ENCODE peak calls at places on chromosomes 3 and 15, in eight cellular contexts. One of them, this sample, is unnamed.

GRCh38 chr3:17074559-17074958 is 189.8 kb downstream of the PLCL2 start:
- DNase-seq in adrenal gland: no peak
- DNase-seq in AG09309: no peak
- DNase-seq in stimulated activated CD4-positive, alpha-beta T cell treated with anti-CD3 and anti-CD28 coated beads, Interleukin-12 subunit alpha, Interleukin-12 subunit beta, amount 100 ng/mL, for 4 hours: no peak
- DNase-seq in WTC11: no peak
- DNase-seq in HTR-8/SVneo: no peak
- DNase-seq in HEK293T: no peak
- DNase-seq in central memory CD4-positive, alpha-beta T cell: peak
- DNase-seq in this sample: peak

GRCh38 chr3:105322570-105323273 is 44.0 kb upstream of the ALCAM start:
- DNase-seq in adrenal gland: no peak
- DNase-seq in AG09309: no peak
- DNase-seq in stimulated activated CD4-positive, alpha-beta T cell treated with anti-CD3 and anti-CD28 coated beads, Interleukin-12 subunit alpha, Interleukin-12 subunit beta, amount 100 ng/mL, for 4 hours: no peak
- DNase-seq in WTC11: no peak
- DNase-seq in HTR-8/SVneo: no peak
- DNase-seq in HEK293T: no peak
- DNase-seq in central memory CD4-positive, alpha-beta T cell: no peak
- DNase-seq in this sample: no peak

GRCh38 chr3:93969443-93969842 is 4.3 kb downstream of the PROS1 start:
- DNase-seq in adrenal gland: no peak
- DNase-seq in AG09309: no peak
- DNase-seq in stimulated activated CD4-positive, alpha-beta T cell treated with anti-CD3 and anti-CD28 coated beads, Interleukin-12 subunit alpha, Interleukin-12 subunit beta, amount 100 ng/mL, for 4 hours: no peak
- DNase-seq in WTC11: no peak
- DNase-seq in HTR-8/SVneo: peak
- DNase-seq in HEK293T: no peak
- DNase-seq in central memory CD4-positive, alpha-beta T cell: no peak
- DNase-seq in this sample: no peak

GRCh38 chr15:100265641-100266035 is 76.1 kb downstream of the ADAMTS17 start:
- DNase-seq in adrenal gland: no peak
- DNase-seq in AG09309: no peak
- DNase-seq in stimulated activated CD4-positive, alpha-beta T cell treated with anti-CD3 and anti-CD28 coated beads, Interleukin-12 subunit alpha, Interleukin-12 subunit beta, amount 100 ng/mL, for 4 hours: no peak
- DNase-seq in WTC11: no peak
- DNase-seq in HTR-8/SVneo: no peak
- DNase-seq in HEK293T: peak
- DNase-seq in central memory CD4-positive, alpha-beta T cell: no peak
- DNase-seq in this sample: no peak

GRCh38 chr15:95610945-95611344 is 719.6 kb upstream of the NR2F2 start:
- DNase-seq in adrenal gland: no peak
- DNase-seq in AG09309: no peak
- DNase-seq in stimulated activated CD4-positive, alpha-beta T cell treated with anti-CD3 and anti-CD28 coated beads, Interleukin-12 subunit alpha, Interleukin-12 subunit beta, amount 100 ng/mL, for 4 hours: no peak
- DNase-seq in WTC11: no peak
- DNase-seq in HTR-8/SVneo: no peak
- DNase-seq in HEK293T: no peak
- DNase-seq in central memory CD4-positive, alpha-beta T cell: no peak
- DNase-seq in this sample: no peak

GRCh38 chr3:78951546-78951945 is 816.3 kb downstream of the ROBO1 start:
- DNase-seq in adrenal gland: no peak
- DNase-seq in AG09309: no peak
- DNase-seq in stimulated activated CD4-positive, alpha-beta T cell treated with anti-CD3 and anti-CD28 coated beads, Interleukin-12 subunit alpha, Interleukin-12 subunit beta, amount 100 ng/mL, for 4 hours: no peak
- DNase-seq in WTC11: no peak
- DNase-seq in HTR-8/SVneo: no peak
- DNase-seq in HEK293T: no peak
- DNase-seq in central memory CD4-positive, alpha-beta T cell: no peak
- DNase-seq in this sample: no peak

GRCh38 chr15:90211440-90212168 is 10.5 kb downstream of the SEMA4B start:
- DNase-seq in adrenal gland: no peak
- DNase-seq in AG09309: no peak
- DNase-seq in stimulated activated CD4-positive, alpha-beta T cell treated with anti-CD3 and anti-CD28 coated beads, Interleukin-12 subunit alpha, Interleukin-12 subunit beta, amount 100 ng/mL, for 4 hours: no peak
- DNase-seq in WTC11: no peak
- DNase-seq in HTR-8/SVneo: peak
- DNase-seq in HEK293T: no peak
- DNase-seq in central memory CD4-positive, alpha-beta T cell: no peak
- DNase-seq in this sample: no peak

GRCh38 chr15:28006116-28006911 is 92.8 kb downstream of the OCA2 start:
- DNase-seq in adrenal gland: no peak
- DNase-seq in AG09309: no peak
- DNase-seq in stimulated activated CD4-positive, alpha-beta T cell treated with anti-CD3 and anti-CD28 coated beads, Interleukin-12 subunit alpha, Interleukin-12 subunit beta, amount 100 ng/mL, for 4 hours: no peak
- DNase-seq in WTC11: no peak
- DNase-seq in HTR-8/SVneo: no peak
- DNase-seq in HEK293T: no peak
- DNase-seq in central memory CD4-positive, alpha-beta T cell: no peak
- DNase-seq in this sample: no peak

GRCh38 chr3:64311424-64311920 is 86.2 kb upstream of the PRICKLE2 start:
- DNase-seq in adrenal gland: no peak
- DNase-seq in AG09309: no peak
- DNase-seq in stimulated activated CD4-positive, alpha-beta T cell treated with anti-CD3 and anti-CD28 coated beads, Interleukin-12 subunit alpha, Interleukin-12 subunit beta, amount 100 ng/mL, for 4 hours: no peak
- DNase-seq in WTC11: no peak
- DNase-seq in HTR-8/SVneo: no peak
- DNase-seq in HEK293T: no peak
- DNase-seq in central memory CD4-positive, alpha-beta T cell: no peak
- DNase-seq in this sample: no peak

GRCh38 chr15:72339777-72340177 is 19.8 kb upstream of the CELF6 start:
- DNase-seq in adrenal gland: no peak
- DNase-seq in AG09309: peak
- DNase-seq in stimulated activated CD4-positive, alpha-beta T cell treated with anti-CD3 and anti-CD28 coated beads, Interleukin-12 subunit alpha, Interleukin-12 subunit beta, amount 100 ng/mL, for 4 hours: no peak
- DNase-seq in WTC11: no peak
- DNase-seq in HTR-8/SVneo: peak
- DNase-seq in HEK293T: no peak
- DNase-seq in central memory CD4-positive, alpha-beta T cell: no peak
- DNase-seq in this sample: no peak

GRCh38 chr3:150410311-150411105 is 2.4 kb downstream of the TSC22D2 start:
- DNase-seq in adrenal gland: peak
- DNase-seq in AG09309: no peak
- DNase-seq in stimulated activated CD4-positive, alpha-beta T cell treated with anti-CD3 and anti-CD28 coated beads, Interleukin-12 subunit alpha, Interleukin-12 subunit beta, amount 100 ng/mL, for 4 hours: peak
- DNase-seq in WTC11: peak
- DNase-seq in HTR-8/SVneo: no peak
- DNase-seq in HEK293T: peak
- DNase-seq in central memory CD4-positive, alpha-beta T cell: peak
- DNase-seq in this sample: peak

GRCh38 chr3:186700267-186700666 is 16.9 kb upstream of the KNG1 start:
- DNase-seq in adrenal gland: no peak
- DNase-seq in AG09309: no peak
- DNase-seq in stimulated activated CD4-positive, alpha-beta T cell treated with anti-CD3 and anti-CD28 coated beads, Interleukin-12 subunit alpha, Interleukin-12 subunit beta, amount 100 ng/mL, for 4 hours: no peak
- DNase-seq in WTC11: no peak
- DNase-seq in HTR-8/SVneo: no peak
- DNase-seq in HEK293T: no peak
- DNase-seq in central memory CD4-positive, alpha-beta T cell: no peak
- DNase-seq in this sample: no peak

GRCh38 chr3:121834079-121834730 is 655 bp downstream of the IQCB1 start:
- DNase-seq in adrenal gland: peak
- DNase-seq in AG09309: no peak
- DNase-seq in stimulated activated CD4-positive, alpha-beta T cell treated with anti-CD3 and anti-CD28 coated beads, Interleukin-12 subunit alpha, Interleukin-12 subunit beta, amount 100 ng/mL, for 4 hours: no peak
- DNase-seq in WTC11: no peak
- DNase-seq in HTR-8/SVneo: no peak
- DNase-seq in HEK293T: peak
- DNase-seq in central memory CD4-positive, alpha-beta T cell: peak
- DNase-seq in this sample: peak